ENCODE peak calls at places on chromosomes 1 and 21, in six cellular contexts. C is neural progenitor cell, M is spleen, K is right atrium auricular region, L is GM23248, T is heart left ventricle. Z is an unnamed sample.

GRCh38 chr1:43973981-43974442 is 748 bp upstream of the ATP6V0B start:
- DNase-seq in C (no peak), M (no peak), K (no peak), L (no peak), T (no peak), Z (no peak)

GRCh38 chr1:206952182-206952581 is 5.9 kb upstream of the PIGR start:
- DNase-seq in C (no peak), M (no peak), K (no peak), L (no peak), T (no peak), Z (no peak)

GRCh38 chr21:38300180-38300579 is 43.4 kb downstream of the KCNJ15 start:
- DNase-seq in C (no peak), M (no peak), K (no peak), L (no peak), T (no peak), Z (no peak)

GRCh38 chr1:175637917-175638316 is 105.5 kb downstream of the TNR start:
- DNase-seq in C (no peak), M (no peak), K (no peak), L (no peak), T (no peak), Z (no peak)

GRCh38 chr21:43362928-43363314 is 64.0 kb downstream of the SIK1 start:
- DNase-seq in C (no peak), M (no peak), K (no peak), L (no peak), T (no peak), Z (no peak)

GRCh38 chr1:17881761-17882160 is 126.6 kb downstream of the ACTL8 start:
- DNase-seq in C (no peak), M (peak; percentile 51), K (no peak), L (peak; percentile 32), T (peak; percentile 57), Z (peak; percentile 30)

GRCh38 chr1:187070076-187070475 is 241.3 kb downstream of the PLA2G4A start:
- DNase-seq in C (peak; percentile 8), M (no peak), K (no peak), L (peak; percentile 54), T (no peak), Z (no peak)

GRCh38 chr1:62283361-62283760 is 35.9 kb downstream of the KANK4 start:
- DNase-seq in C (peak; percentile 76), M (peak; percentile 14), K (no peak), L (no peak), T (no peak), Z (no peak)

GRCh38 chr1:180243517-180244221 is 13.6 kb downstream of the LHX4 start:
- DNase-seq in C (no peak), M (no peak), K (no peak), L (peak; percentile 29), T (no peak), Z (no peak)

GRCh38 chr1:117260761-117261462 is 50.2 kb upstream of the VTCN1 start:
- DNase-seq in C (no peak), M (no peak), K (no peak), L (no peak), T (no peak), Z (no peak)

GRCh38 chr1:112849967-112850641 is 105.9 kb downstream of the SLC16A1 start:
- DNase-seq in C (no peak), M (no peak), K (no peak), L (peak; percentile 42), T (no peak), Z (peak; percentile 56)

GRCh38 chr1:45196863-45197262 is 9.5 kb downstream of the ZSWIM5 start:
- DNase-seq in C (no peak), M (no peak), K (no peak), L (no peak), T (no peak), Z (no peak)

GRCh38 chr1:7770939-7771672 is at the start of gene VAMP3:
- DNase-seq in C (peak; percentile 91), M (peak; percentile 95), K (peak; percentile 88), L (peak; percentile 90), T (peak; percentile 91), Z (peak; percentile 80)

GRCh38 chr1:78483903-78484302 is 6.9 kb upstream of the PTGFR start:
- DNase-seq in C (peak; percentile 26), M (peak; percentile 53), K (no peak), L (peak; percentile 77), T (no peak), Z (no peak)

GRCh38 chr1:184504012-184504694 is 117.3 kb downstream of the C1orf21 start:
- DNase-seq in C (peak; percentile 33), M (no peak), K (no peak), L (no peak), T (no peak), Z (no peak)

GRCh38 chr1:1359316-1359667 is 937 bp upstream of the MXRA8 start:
- DNase-seq in C (no peak), M (peak; percentile 62), K (no peak), L (peak; percentile 87), T (peak; percentile 36), Z (peak; percentile 60)

GRCh38 chr1:79161077-79161476 is 154.5 kb upstream of the ADGRL4 start:
- DNase-seq in C (no peak), M (no peak), K (no peak), L (peak; percentile 56), T (no peak), Z (no peak)

GRCh38 chr1:248114890-248115289 is 19.9 kb downstream of the OR2L13 start:
- DNase-seq in C (no peak), M (no peak), K (no peak), L (no peak), T (no peak), Z (no peak)
- H3K9me3 ChIP-seq in C (peaks cover 3% of the 10 kb centered on the region), M (peaks cover 23% of the 10 kb centered on the region), K (peaks cover 25% of the 10 kb centered on the region), L (no peaks in the 10 kb centered on the region), T (peaks cover 21% of the 10 kb centered on the region), Z (no peaks in the 10 kb centered on the region)

GRCh38 chr1:2980849-2981248 is 40.4 kb upstream of the ACTRT2 start:
- DNase-seq in C (no peak), M (peak; percentile 29), K (no peak), L (no peak), T (no peak), Z (no peak)
- H3K9me3 ChIP-seq in C (no peaks in the 10 kb centered on the region), M (no peaks in the 10 kb centered on the region), K (no peaks in the 10 kb centered on the region), L (no peaks in the 10 kb centered on the region), T (no peaks in the 10 kb centered on the region), Z (no peaks in the 10 kb centered on the region)

DNA sequence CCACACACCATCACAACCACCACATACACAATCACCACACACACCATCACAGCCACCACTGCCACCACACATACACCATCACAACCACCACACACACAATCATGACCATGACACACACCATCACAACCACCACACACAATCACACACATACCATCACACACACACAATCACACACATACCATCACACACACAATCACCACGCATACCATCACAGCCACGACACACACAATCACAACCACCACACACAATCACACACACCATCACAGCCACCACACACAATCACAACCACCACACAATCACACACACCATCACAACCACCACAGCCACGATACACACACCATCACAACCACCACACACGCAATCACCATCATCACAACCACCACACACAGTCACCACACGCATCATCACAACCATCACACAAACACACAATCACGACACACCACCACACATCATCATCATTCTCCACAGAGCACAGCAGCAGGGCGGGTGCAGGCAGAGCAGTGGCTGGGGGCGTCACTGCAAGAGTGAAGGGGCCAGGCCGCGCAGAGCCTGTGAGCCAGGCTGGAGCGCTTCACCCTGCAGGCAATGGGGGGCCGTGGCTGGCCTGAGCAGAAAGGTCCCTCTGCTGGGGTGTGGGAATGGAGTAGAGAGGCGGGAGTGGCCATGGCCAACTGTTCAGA is 32.6 kb downstream of the CDCP2 start:
- DNase-seq in C (no peak), M (peak; percentile 66), K (no peak), L (no peak), T (no peak), Z (no peak)
- H3K9me3 ChIP-seq in C (no peaks in the 10 kb centered on the region), M (no peaks in the 10 kb centered on the region), K (no peaks in the 10 kb centered on the region), L (no peaks in the 10 kb centered on the region), T (no peaks in the 10 kb centered on the region), Z (no peaks in the 10 kb centered on the region)

GRCh38 chr1:28134651-28135207 is 41.8 kb downstream of the PTAFR start:
- DNase-seq in C (no peak), M (no peak), K (no peak), L (no peak), T (no peak), Z (no peak)
- H3K9me3 ChIP-seq in C (no peaks in the 10 kb centered on the region), M (no peaks in the 10 kb centered on the region), K (peaks cover 4% of the 10 kb centered on the region), L (no peaks in the 10 kb centered on the region), T (no peaks in the 10 kb centered on the region), Z (no peaks in the 10 kb centered on the region)

DNA sequence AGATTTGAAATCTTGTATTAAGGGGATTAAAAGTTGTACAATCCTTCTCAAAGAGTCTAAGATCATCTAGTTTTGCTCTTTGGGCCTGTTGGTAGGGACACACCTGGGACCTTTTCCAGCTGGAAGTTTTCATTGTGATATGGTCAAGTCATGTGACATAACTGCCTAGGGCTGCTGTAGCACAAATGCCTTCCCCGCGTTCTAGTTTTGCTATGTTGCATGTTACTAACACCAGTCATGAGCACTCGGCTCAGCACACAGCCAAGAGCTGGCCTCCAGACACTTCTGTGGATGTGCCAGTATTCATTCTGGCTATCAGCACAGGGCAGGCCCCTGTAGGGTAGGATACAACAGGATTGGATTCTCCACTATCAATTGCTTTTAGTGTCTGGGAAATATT is 14.6 kb upstream of the FLG2 start:
- DNase-seq in C (no peak), M (no peak), K (no peak), L (no peak), T (no peak), Z (no peak)
- H3K9me3 ChIP-seq in C (peaks cover 34% of the 10 kb centered on the region), M (no peaks in the 10 kb centered on the region), K (peaks cover 2% of the 10 kb centered on the region), L (no peaks in the 10 kb centered on the region), T (peaks cover 8% of the 10 kb centered on the region), Z (peaks cover under 1% of the 10 kb centered on the region)

GRCh38 chr1:248158758-248159157 is 13.8 kb downstream of the OR2M5 start:
- DNase-seq in C (no peak), M (no peak), K (no peak), L (no peak), T (no peak), Z (no peak)
- H3K9me3 ChIP-seq in C (peaks cover 25% of the 10 kb centered on the region), M (no peaks in the 10 kb centered on the region), K (no peaks in the 10 kb centered on the region), L (no peaks in the 10 kb centered on the region), T (no peaks in the 10 kb centered on the region), Z (no peaks in the 10 kb centered on the region)

GRCh38 chr1:48190893-48191292 is 31.6 kb upstream of the SLC5A9 start:
- DNase-seq in C (no peak), M (no peak), K (no peak), L (no peak), T (no peak), Z (no peak)
- H3K9me3 ChIP-seq in C (peaks cover 26% of the 10 kb centered on the region), M (peaks cover 10% of the 10 kb centered on the region), K (peaks cover 14% of the 10 kb centered on the region), L (no peaks in the 10 kb centered on the region), T (peaks cover 16% of the 10 kb centered on the region), Z (peaks cover 18% of the 10 kb centered on the region)

Z was measured in RWPE2.